ENCODE peak calls at places on chromosomes 13 and 19, in ten cellular contexts. One of them, this sample, is unnamed.

GRCh38 chr13:41764558-41764957 is 196.4 kb downstream of the VWA8 start:
- DNase-seq in mucosa of descending colon: no peak
- DNase-seq in GM13976: no peak
- DNase-seq in cardiac muscle cell: no peak
- DNase-seq in body of pancreas: no peak
- DNase-seq in AG04450: no peak
- DNase-seq in GM06990: no peak
- DNase-seq in A673: no peak
- DNase-seq in glutamatergic neuron: no peak
- DNase-seq in left ventricle myocardium inferior: no peak
- DNase-seq in this sample: no peak

GRCh38 chr13:100274942-100275506 is 186.1 kb downstream of the PCCA start:
- DNase-seq in mucosa of descending colon: no peak
- DNase-seq in GM13976: no peak
- DNase-seq in cardiac muscle cell: no peak
- DNase-seq in body of pancreas: no peak
- DNase-seq in AG04450: no peak
- DNase-seq in GM06990: no peak
- DNase-seq in A673: no peak
- DNase-seq in glutamatergic neuron: no peak
- DNase-seq in left ventricle myocardium inferior: no peak
- DNase-seq in this sample: no peak

GRCh38 chr19:33251526-33252090 is 26.0 kb upstream of the SLC7A10 start:
- DNase-seq in mucosa of descending colon: no peak
- DNase-seq in GM13976: no peak
- DNase-seq in cardiac muscle cell: no peak
- DNase-seq in body of pancreas: no peak
- DNase-seq in AG04450: no peak
- DNase-seq in GM06990: no peak
- DNase-seq in A673: no peak
- DNase-seq in glutamatergic neuron: no peak
- DNase-seq in left ventricle myocardium inferior: no peak
- DNase-seq in this sample: no peak

GRCh38 chr13:114111577-114111976 is 20.8 kb downstream of the RASA3 start:
- DNase-seq in mucosa of descending colon: no peak
- DNase-seq in GM13976: no peak
- DNase-seq in cardiac muscle cell: no peak
- DNase-seq in body of pancreas: no peak
- DNase-seq in AG04450: peak; percentile 87
- DNase-seq in GM06990: no peak
- DNase-seq in A673: no peak
- DNase-seq in glutamatergic neuron: no peak
- DNase-seq in left ventricle myocardium inferior: no peak
- DNase-seq in this sample: no peak

GRCh38 chr13:100129605-100130004 is 40.7 kb downstream of the PCCA start:
- DNase-seq in mucosa of descending colon: no peak
- DNase-seq in GM13976: peak; percentile 22
- DNase-seq in cardiac muscle cell: no peak
- DNase-seq in body of pancreas: no peak
- DNase-seq in AG04450: no peak
- DNase-seq in GM06990: no peak
- DNase-seq in A673: no peak
- DNase-seq in glutamatergic neuron: no peak
- DNase-seq in left ventricle myocardium inferior: no peak
- DNase-seq in this sample: no peak

GRCh38 chr13:64127192-64127591 is 2711.5 kb upstream of the PCDH20 start:
- DNase-seq in mucosa of descending colon: no peak
- DNase-seq in GM13976: no peak
- DNase-seq in cardiac muscle cell: no peak
- DNase-seq in body of pancreas: no peak
- DNase-seq in AG04450: no peak
- DNase-seq in GM06990: no peak
- DNase-seq in A673: no peak
- DNase-seq in glutamatergic neuron: no peak
- DNase-seq in left ventricle myocardium inferior: no peak
- DNase-seq in this sample: no peak

GRCh38 chr13:35014606-35015005 is 72.5 kb downstream of the NBEA start:
- DNase-seq in mucosa of descending colon: no peak
- DNase-seq in GM13976: no peak
- DNase-seq in cardiac muscle cell: no peak
- DNase-seq in body of pancreas: no peak
- DNase-seq in AG04450: no peak
- DNase-seq in GM06990: peak; percentile 1
- DNase-seq in A673: no peak
- DNase-seq in glutamatergic neuron: peak; percentile 69
- DNase-seq in left ventricle myocardium inferior: no peak
- DNase-seq in this sample: no peak

GRCh38 chr19:13363954-13364353 is 142.3 kb downstream of the CACNA1A start:
- DNase-seq in mucosa of descending colon: no peak
- DNase-seq in GM13976: no peak
- DNase-seq in cardiac muscle cell: no peak
- DNase-seq in body of pancreas: no peak
- DNase-seq in AG04450: no peak
- DNase-seq in GM06990: no peak
- DNase-seq in A673: no peak
- DNase-seq in glutamatergic neuron: no peak
- DNase-seq in left ventricle myocardium inferior: no peak
- DNase-seq in this sample: no peak

GRCh38 chr13:111962431-111962891 is 104.5 kb upstream of the SOX1 start:
- DNase-seq in mucosa of descending colon: no peak
- DNase-seq in GM13976: no peak
- DNase-seq in cardiac muscle cell: no peak
- DNase-seq in body of pancreas: no peak
- DNase-seq in AG04450: no peak
- DNase-seq in GM06990: no peak
- DNase-seq in A673: no peak
- DNase-seq in glutamatergic neuron: no peak
- DNase-seq in left ventricle myocardium inferior: no peak
- DNase-seq in this sample: no peak

GRCh38 chr13:39596176-39596575 is 6.8 kb downstream of the LHFPL6 start:
- DNase-seq in mucosa of descending colon: no peak
- DNase-seq in GM13976: no peak
- DNase-seq in cardiac muscle cell: no peak
- DNase-seq in body of pancreas: no peak
- DNase-seq in AG04450: no peak
- DNase-seq in GM06990: no peak
- DNase-seq in A673: no peak
- DNase-seq in glutamatergic neuron: no peak
- DNase-seq in left ventricle myocardium inferior: no peak
- DNase-seq in this sample: no peak

GRCh38 chr13:51534075-51534817 is 50.0 kb upstream of the WDFY2 start:
- DNase-seq in mucosa of descending colon: peak; percentile 35
- DNase-seq in GM13976: no peak
- DNase-seq in cardiac muscle cell: no peak
- DNase-seq in body of pancreas: no peak
- DNase-seq in AG04450: no peak
- DNase-seq in GM06990: peak; percentile 9
- DNase-seq in A673: peak; percentile 53
- DNase-seq in glutamatergic neuron: no peak
- DNase-seq in left ventricle myocardium inferior: peak; percentile 32
- DNase-seq in this sample: no peak

GRCh38 chr19:39398297-39398864 is 7.2 kb downstream of the MED29 start:
- DNase-seq in mucosa of descending colon: peak; percentile 87
- DNase-seq in GM13976: peak; percentile 61
- DNase-seq in cardiac muscle cell: peak; percentile 75
- DNase-seq in body of pancreas: peak; percentile 37
- DNase-seq in AG04450: no peak
- DNase-seq in GM06990: peak; percentile 75
- DNase-seq in A673: no peak
- DNase-seq in glutamatergic neuron: no peak
- DNase-seq in left ventricle myocardium inferior: peak; percentile 77
- DNase-seq in this sample: no peak

GRCh38 chr13:34886987-34887386 is 55.1 kb upstream of the NBEA start:
- DNase-seq in mucosa of descending colon: no peak
- DNase-seq in GM13976: no peak
- DNase-seq in cardiac muscle cell: no peak
- DNase-seq in body of pancreas: no peak
- DNase-seq in AG04450: no peak
- DNase-seq in GM06990: no peak
- DNase-seq in A673: no peak
- DNase-seq in glutamatergic neuron: no peak
- DNase-seq in left ventricle myocardium inferior: no peak
- DNase-seq in this sample: no peak

GRCh38 chr19:46202872-46203860 is 26.4 kb upstream of the IGFL1 start:
- DNase-seq in mucosa of descending colon: no peak
- DNase-seq in GM13976: no peak
- DNase-seq in cardiac muscle cell: no peak
- DNase-seq in body of pancreas: no peak
- DNase-seq in AG04450: no peak
- DNase-seq in GM06990: no peak
- DNase-seq in A673: no peak
- DNase-seq in glutamatergic neuron: no peak
- DNase-seq in left ventricle myocardium inferior: no peak
- DNase-seq in this sample: no peak

GRCh38 chr19:16614941-16615340 is 13.1 kb downstream of the MED26 start:
- DNase-seq in mucosa of descending colon: no peak
- DNase-seq in GM13976: no peak
- DNase-seq in cardiac muscle cell: no peak
- DNase-seq in body of pancreas: no peak
- DNase-seq in AG04450: no peak
- DNase-seq in GM06990: no peak
- DNase-seq in A673: no peak
- DNase-seq in glutamatergic neuron: no peak
- DNase-seq in left ventricle myocardium inferior: no peak
- DNase-seq in this sample: no peak

GRCh38 chr19:17243854-17244617 is 1.7 kb downstream of the NR2F6 start:
- DNase-seq in mucosa of descending colon: peak; percentile 75
- DNase-seq in GM13976: no peak
- DNase-seq in cardiac muscle cell: peak; percentile 54
- DNase-seq in body of pancreas: peak; percentile 70
- DNase-seq in AG04450: no peak
- DNase-seq in GM06990: no peak
- DNase-seq in A673: no peak
- DNase-seq in glutamatergic neuron: peak; percentile 83
- DNase-seq in left ventricle myocardium inferior: peak; percentile 75
- DNase-seq in this sample: peak; percentile 60

GRCh38 chr19:50555447-50556235 is 12.6 kb downstream of the LRRC4B start:
- DNase-seq in mucosa of descending colon: no peak
- DNase-seq in GM13976: no peak
- DNase-seq in cardiac muscle cell: no peak
- DNase-seq in body of pancreas: no peak
- DNase-seq in AG04450: no peak
- DNase-seq in GM06990: no peak
- DNase-seq in A673: no peak
- DNase-seq in glutamatergic neuron: peak; percentile 61
- DNase-seq in left ventricle myocardium inferior: peak; percentile 28
- DNase-seq in this sample: no peak

GRCh38 chr19:55158848-55159793 is 1.6 kb upstream of the TNNI3 start:
- DNase-seq in mucosa of descending colon: no peak
- DNase-seq in GM13976: no peak
- DNase-seq in cardiac muscle cell: peak; percentile 70
- DNase-seq in body of pancreas: no peak
- DNase-seq in AG04450: no peak
- DNase-seq in GM06990: no peak
- DNase-seq in A673: peak; percentile 50
- DNase-seq in glutamatergic neuron: no peak
- DNase-seq in left ventricle myocardium inferior: peak; percentile 86
- DNase-seq in this sample: no peak

GRCh38 chr19:858284-858683 is 1.2 kb upstream of the CFD start:
- DNase-seq in mucosa of descending colon: no peak
- DNase-seq in GM13976: no peak
- DNase-seq in cardiac muscle cell: no peak
- DNase-seq in body of pancreas: no peak
- DNase-seq in AG04450: no peak
- DNase-seq in GM06990: no peak
- DNase-seq in A673: no peak
- DNase-seq in glutamatergic neuron: no peak
- DNase-seq in left ventricle myocardium inferior: no peak
- DNase-seq in this sample: no peak

GRCh38 chr13:109516196-109516595 is 270.2 kb downstream of the IRS2 start:
- DNase-seq in mucosa of descending colon: no peak
- DNase-seq in GM13976: no peak
- DNase-seq in cardiac muscle cell: peak; percentile 15
- DNase-seq in body of pancreas: no peak
- DNase-seq in AG04450: no peak
- DNase-seq in GM06990: no peak
- DNase-seq in A673: no peak
- DNase-seq in glutamatergic neuron: no peak
- DNase-seq in left ventricle myocardium inferior: no peak
- DNase-seq in this sample: no peak

GRCh38 chr13:109517516-109517915 is 268.9 kb downstream of the IRS2 start:
- DNase-seq in mucosa of descending colon: no peak
- DNase-seq in GM13976: no peak
- DNase-seq in cardiac muscle cell: peak; percentile 5
- DNase-seq in body of pancreas: no peak
- DNase-seq in AG04450: no peak
- DNase-seq in GM06990: no peak
- DNase-seq in A673: no peak
- DNase-seq in glutamatergic neuron: no peak
- DNase-seq in left ventricle myocardium inferior: no peak
- DNase-seq in this sample: no peak

GRCh38 chr13:109521719-109522118 is 264.7 kb downstream of the IRS2 start:
- DNase-seq in mucosa of descending colon: no peak
- DNase-seq in GM13976: no peak
- DNase-seq in cardiac muscle cell: no peak
- DNase-seq in body of pancreas: no peak
- DNase-seq in AG04450: no peak
- DNase-seq in GM06990: no peak
- DNase-seq in A673: no peak
- DNase-seq in glutamatergic neuron: no peak
- DNase-seq in left ventricle myocardium inferior: no peak
- DNase-seq in this sample: no peak
- TF ChIP-seq CTCF in mucosa of descending colon: no peak
- TF ChIP-seq CTCF in GM13976: no peak
- TF ChIP-seq CTCF in cardiac muscle cell: no peak
- TF ChIP-seq CTCF in body of pancreas: no peak
- TF ChIP-seq CTCF in AG04450: no peak
- TF ChIP-seq CTCF in GM06990: no peak
- TF ChIP-seq CTCF in A673: no peak
- TF ChIP-seq CTCF in glutamatergic neuron: no peak
- TF ChIP-seq CTCF in left ventricle myocardium inferior: no peak
- TF ChIP-seq CTCF in this sample: no peak

GRCh38 chr19:29260477-29261317 is 47.7 kb upstream of the UQCRFS1 start:
- DNase-seq in mucosa of descending colon: no peak
- DNase-seq in GM13976: no peak
- DNase-seq in cardiac muscle cell: peak; percentile 40
- DNase-seq in body of pancreas: peak; percentile 13
- DNase-seq in AG04450: no peak
- DNase-seq in GM06990: no peak
- DNase-seq in A673: peak; percentile 67
- DNase-seq in glutamatergic neuron: peak; percentile 61
- DNase-seq in left ventricle myocardium inferior: no peak
- DNase-seq in this sample: peak; percentile 23
- TF ChIP-seq CTCF in mucosa of descending colon: no peak
- TF ChIP-seq CTCF in GM13976: peak; percentile 20
- TF ChIP-seq CTCF in cardiac muscle cell: peak; percentile 43
- TF ChIP-seq CTCF in body of pancreas: peak; percentile 18
- TF ChIP-seq CTCF in AG04450: peak; percentile 37
- TF ChIP-seq CTCF in GM06990: peak; percentile 59
- TF ChIP-seq CTCF in A673: peak; percentile 60
- TF ChIP-seq CTCF in glutamatergic neuron: peak; percentile 82
- TF ChIP-seq CTCF in left ventricle myocardium inferior: peak; percentile 34
- TF ChIP-seq CTCF in this sample: peak; percentile 65

GRCh38 chr19:7326105-7326877 is 22.4 kb upstream of the ARHGEF18 start:
- DNase-seq in mucosa of descending colon: no peak
- DNase-seq in GM13976: peak; percentile 42
- DNase-seq in cardiac muscle cell: peak; percentile 21
- DNase-seq in body of pancreas: peak; percentile 39
- DNase-seq in AG04450: no peak
- DNase-seq in GM06990: no peak
- DNase-seq in A673: peak; percentile 43
- DNase-seq in glutamatergic neuron: no peak
- DNase-seq in left ventricle myocardium inferior: no peak
- DNase-seq in this sample: no peak
- TF ChIP-seq CTCF in mucosa of descending colon: no peak
- TF ChIP-seq CTCF in GM13976: peak; percentile 42
- TF ChIP-seq CTCF in cardiac muscle cell: peak; percentile 35
- TF ChIP-seq CTCF in body of pancreas: peak; percentile 32
- TF ChIP-seq CTCF in AG04450: peak; percentile 21
- TF ChIP-seq CTCF in GM06990: peak; percentile 59
- TF ChIP-seq CTCF in A673: peak; percentile 61
- TF ChIP-seq CTCF in glutamatergic neuron: peak; percentile 39
- TF ChIP-seq CTCF in left ventricle myocardium inferior: peak; percentile 25
- TF ChIP-seq CTCF in this sample: peak; percentile 41

GRCh38 chr19:15161028-15161984 is 39.5 kb downstream of the NOTCH3 start:
- DNase-seq in mucosa of descending colon: no peak
- DNase-seq in GM13976: peak; percentile 78
- DNase-seq in cardiac muscle cell: no peak
- DNase-seq in body of pancreas: no peak
- DNase-seq in AG04450: no peak
- DNase-seq in GM06990: no peak
- DNase-seq in A673: peak; percentile 56
- DNase-seq in glutamatergic neuron: no peak
- DNase-seq in left ventricle myocardium inferior: no peak
- DNase-seq in this sample: no peak
- TF ChIP-seq CTCF in mucosa of descending colon: no peak
- TF ChIP-seq CTCF in GM13976: peak; percentile 45
- TF ChIP-seq CTCF in cardiac muscle cell: peak; percentile 36
- TF ChIP-seq CTCF in body of pancreas: no peak
- TF ChIP-seq CTCF in AG04450: peak; percentile 48
- TF ChIP-seq CTCF in GM06990: peak; percentile 77
- TF ChIP-seq CTCF in A673: peak; percentile 58
- TF ChIP-seq CTCF in glutamatergic neuron: no peak
- TF ChIP-seq CTCF in left ventricle myocardium inferior: peak; percentile 43
- TF ChIP-seq CTCF in this sample: peak; percentile 42

This sample was measured in progenitor cell of endocrine pancreas.